ENCODE peak calls at places on chromosome 9, in ten cellular contexts. M, S, F, U, L, A, V, Q, N and O are unnamed samples.

GRCh38 chr9:110021891-110022290 is 186.1 kb downstream of the C9orf152 start:
- DNase-seq in L (no peak), S (no peak), A (no peak), V (peak; percentile 42), N (no peak), F (no peak), U (no peak), Q (no peak), M (no peak), O (no peak)

GRCh38 chr9:116605060-116605459 is 82.0 kb upstream of the TRIM32 start:
- DNase-seq in A (no peak), V (no peak), L (no peak), N (no peak), F (no peak), Q (no peak), U (no peak), S (no peak), M (no peak), O (no peak)

GRCh38 chr9:95409650-95410426 is 92.3 kb upstream of the FANCC start:
- DNase-seq in L (no peak), V (no peak), Q (no peak), U (no peak), M (no peak), N (no peak), A (no peak), F (peak; percentile 36), S (no peak), O (no peak)

GRCh38 chr9:68872026-68872501 is 141.8 kb downstream of the PRKACG start:
- DNase-seq in F (no peak), Q (no peak), U (no peak), L (no peak), M (no peak), S (no peak), V (no peak), A (peak; percentile 82), N (no peak), O (peak; percentile 87)

GRCh38 chr9:136674786-136675349 is 12.2 kb downstream of the EGFL7 start:
- DNase-seq in Q (peak; percentile 85), F (no peak), L (no peak), S (no peak), A (no peak), N (no peak), V (no peak), U (no peak), M (no peak), O (no peak)

GRCh38 chr9:34254141-34254913 is 74.7 kb downstream of the KIF24 start:
- DNase-seq in M (no peak), Q (no peak), F (peak; percentile 61), V (no peak), U (no peak), L (no peak), N (no peak), S (peak; percentile 82), A (no peak), O (no peak)

GRCh38 chr9:99811172-99811571 is 10.5 kb upstream of the NR4A3 start:
- DNase-seq in Q (no peak), V (no peak), L (no peak), S (no peak), U (no peak), M (no peak), F (no peak), A (no peak), N (no peak), O (no peak)

GRCh38 chr9:6048039-6048438 is 32.6 kb upstream of the RANBP6 start:
- DNase-seq in L (no peak), Q (no peak), F (no peak), V (no peak), U (no peak), A (no peak), M (no peak), N (no peak), S (no peak), O (no peak)